ENCODE peak calls at places on chromosome 11, in four cellular contexts. X is uterus, V is transverse colon, P is stomach. C is an unnamed sample.

GRCh38 chr11:33721291-33721840 is 14.9 kb downstream of the CD59 start:
- DNase-seq in X (no peak), V (no peak), P (no peak), C (no peak)

GRCh38 chr11:47108214-47108613 is 68.5 kb downstream of the ARFGAP2 start:
- DNase-seq in X (no peak), V (no peak), P (no peak), C (no peak)

GRCh38 chr11:120527111-120527748 is 15.7 kb downstream of the GRIK4 start:
- DNase-seq in X (no peak), V (no peak), P (no peak), C (no peak)

GRCh38 chr11:121886005-121886739 is 229.8 kb downstream of the BLID start:
- DNase-seq in X (peak), V (no peak), P (no peak), C (no peak)

GRCh38 chr11:71372693-71373657 is 75.2 kb downstream of the DHCR7 start:
- DNase-seq in X (no peak), V (no peak), P (no peak), C (no peak)

GRCh38 chr11:105298630-105299029 is 159.1 kb upstream of the CARD18 start:
- DNase-seq in X (no peak), V (no peak), P (no peak), C (no peak)

GRCh38 chr11:69840371-69841169 is 21.4 kb upstream of the FGF3 start:
- DNase-seq in X (no peak), V (no peak), P (no peak), C (no peak)

GRCh38 chr11:46633291-46634217 is 16.2 kb downstream of the ATG13 start:
- DNase-seq in X (no peak), V (no peak), P (no peak), C (no peak)

GRCh38 chr11:118889796-118890195 is 6.1 kb downstream of the CXCR5 start:
- DNase-seq in X (peak), V (no peak), P (no peak), C (no peak)

GRCh38 chr11:12274056-12274455 is 103.3 kb upstream of the PARVA start:
- DNase-seq in X (no peak), V (no peak), P (no peak), C (no peak)

GRCh38 chr11:332651-333480 is 12.2 kb upstream of the IFITM3 start:
- DNase-seq in X (no peak), V (no peak), P (no peak), C (no peak)

GRCh38 chr11:62851807-62852522 is 12.6 kb upstream of the WDR74 start:
- DNase-seq in X (no peak), V (no peak), P (no peak), C (no peak)

GRCh38 chr11:10139656-10140055 is 154.4 kb downstream of the SBF2 start:
- DNase-seq in X (no peak), V (no peak), P (no peak), C (no peak)

GRCh38 chr11:43907028-43907966 is 26.7 kb downstream of the ALKBH3 start:
- DNase-seq in X (no peak), V (no peak), P (no peak), C (no peak)

GRCh38 chr11:134509381-134510068 is 97.5 kb upstream of the B3GAT1 start:
- DNase-seq in X (no peak), V (no peak), P (peak), C (no peak)

GRCh38 chr11:20054584-20054983 is 105.7 kb downstream of the DBX1 start:
- DNase-seq in X (no peak), V (no peak), P (no peak), C (no peak)

GRCh38 chr11:69210660-69211035 is 54.9 kb downstream of the SMIM38 start:
- DNase-seq in X (no peak), V (no peak), P (no peak), C (no peak)

GRCh38 chr11:66188580-66188979 is 79.9 kb upstream of the RAB1B start:
- DNase-seq in X (no peak), V (no peak), P (no peak), C (no peak)

GRCh38 chr11:125943661-125944349 is 2.0 kb upstream of the VSIG10L2 start:
- DNase-seq in X (peak), V (no peak), P (peak), C (no peak)

GRCh38 chr11:59425131-59425530 is 1.1 kb downstream of the OR5A2 start:
- DNase-seq in X (no peak), V (no peak), P (no peak), C (no peak)

DNA sequence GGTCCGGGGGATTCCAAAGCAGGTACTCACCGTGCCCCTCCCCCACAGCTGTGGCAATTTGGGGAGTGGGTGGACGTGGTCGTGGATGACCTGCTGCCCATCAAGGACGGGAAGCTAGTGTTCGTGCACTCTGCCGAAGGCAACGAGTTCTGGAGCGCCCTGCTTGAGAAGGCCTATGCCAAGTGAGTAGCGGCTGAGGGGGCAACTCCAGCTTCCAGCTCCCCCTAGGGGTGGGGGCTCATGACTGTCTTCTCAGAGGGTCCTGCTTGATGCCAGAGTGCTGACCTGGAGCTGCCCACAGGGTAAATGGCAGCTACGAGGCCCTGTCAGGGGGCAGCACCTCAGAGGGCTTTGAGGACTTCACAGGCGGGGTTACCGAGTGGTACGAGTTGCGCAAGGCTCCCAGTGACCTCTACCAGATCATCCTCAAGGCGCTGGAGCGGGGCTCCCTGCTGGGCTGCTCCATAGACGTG is 4.2 kb downstream of the CAPN1 start:
- DNase-seq in X (no peak), V (no peak), P (no peak), C (no peak)
- TF ChIP-seq CTCF in X (no peak), V (no peak), P (no peak), C (no peak)

GRCh38 chr11:130428692-130429681 is 578 bp upstream of the ADAMTS8 start:
- DNase-seq in X (no peak), V (no peak), P (no peak), C (no peak)
- TF ChIP-seq CTCF in X (no peak), V (no peak), P (no peak), C (no peak)

GRCh38 chr11:60763692-60764369 is 7.2 kb downstream of the MS4A15 start:
- DNase-seq in X (no peak), V (no peak), P (no peak), C (no peak)
- TF ChIP-seq CTCF in X (no peak), V (no peak), P (no peak), C (no peak)

GRCh38 chr11:67379061-67380058 is 6.0 kb upstream of the CLCF1 start:
- DNase-seq in X (peak), V (no peak), P (no peak), C (no peak)

GRCh38 chr11:67378544-67378943 is 5.1 kb upstream of the CLCF1 start:
- DNase-seq in X (no peak), V (no peak), P (no peak), C (no peak)

GRCh38 chr11:67384851-67385366 is 6.9 kb upstream of the RAD9A start:
- DNase-seq in X (no peak), V (no peak), P (no peak), C (no peak)

GRCh38 chr11:67382481-67383136 is 9.2 kb upstream of the RAD9A start:
- DNase-seq in X (peak), V (peak), P (peak), C (peak)

DNA sequence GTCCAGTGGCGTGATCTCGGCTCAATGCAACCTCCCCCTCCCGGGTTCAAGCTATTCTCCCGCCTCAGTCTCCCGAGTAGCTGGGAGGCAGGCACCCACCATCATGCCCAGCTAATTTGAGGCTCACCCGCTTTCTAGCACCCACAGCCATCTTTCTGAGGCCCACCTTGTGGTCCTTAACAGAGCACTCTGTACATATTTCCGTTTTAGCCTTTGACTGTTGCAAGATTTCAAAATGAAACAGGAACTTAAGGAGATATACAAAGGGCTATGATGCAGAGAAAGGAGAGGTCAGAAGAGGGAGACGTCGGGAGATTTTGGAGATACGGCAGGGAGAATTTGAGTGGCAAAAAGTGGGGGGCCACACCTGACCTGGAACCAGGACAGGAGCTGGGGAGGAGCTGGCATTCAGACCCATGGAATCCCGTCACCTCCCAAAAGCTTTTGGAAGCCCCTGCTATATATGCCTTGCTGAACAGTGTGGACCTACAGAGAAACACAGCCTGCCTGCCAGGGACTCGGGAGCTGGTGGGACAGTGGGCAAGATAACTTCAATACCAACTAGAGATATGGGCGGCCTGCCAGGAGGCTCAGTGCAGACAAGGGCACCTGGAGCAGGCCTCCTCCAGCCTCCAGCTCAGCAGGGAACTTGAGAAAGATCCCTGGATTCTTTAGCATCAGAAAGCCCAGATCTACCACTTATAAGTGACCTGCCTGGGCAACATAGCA is 8.0 kb upstream of the CLCF1 start:
- DNase-seq in X (no peak), V (no peak), P (no peak), C (no peak)
- TF ChIP-seq CTCF in X (no peak), V (no peak), P (no peak), C (no peak)

GRCh38 chr11:60944504-60945294 is 7.3 kb downstream of the SLC15A3 start:
- DNase-seq in X (no peak), V (no peak), P (no peak), C (no peak)

GRCh38 chr11:60947666-60948065 is 4.3 kb downstream of the SLC15A3 start:
- DNase-seq in X (no peak), V (no peak), P (no peak), C (no peak)

GRCh38 chr11:60948251-60948650 is 3.7 kb downstream of the SLC15A3 start:
- DNase-seq in X (no peak), V (no peak), P (no peak), C (no peak)

GRCh38 chr11:60945295-60945667 is 6.7 kb downstream of the SLC15A3 start:
- DNase-seq in X (no peak), V (no peak), P (no peak), C (no peak)

DNA sequence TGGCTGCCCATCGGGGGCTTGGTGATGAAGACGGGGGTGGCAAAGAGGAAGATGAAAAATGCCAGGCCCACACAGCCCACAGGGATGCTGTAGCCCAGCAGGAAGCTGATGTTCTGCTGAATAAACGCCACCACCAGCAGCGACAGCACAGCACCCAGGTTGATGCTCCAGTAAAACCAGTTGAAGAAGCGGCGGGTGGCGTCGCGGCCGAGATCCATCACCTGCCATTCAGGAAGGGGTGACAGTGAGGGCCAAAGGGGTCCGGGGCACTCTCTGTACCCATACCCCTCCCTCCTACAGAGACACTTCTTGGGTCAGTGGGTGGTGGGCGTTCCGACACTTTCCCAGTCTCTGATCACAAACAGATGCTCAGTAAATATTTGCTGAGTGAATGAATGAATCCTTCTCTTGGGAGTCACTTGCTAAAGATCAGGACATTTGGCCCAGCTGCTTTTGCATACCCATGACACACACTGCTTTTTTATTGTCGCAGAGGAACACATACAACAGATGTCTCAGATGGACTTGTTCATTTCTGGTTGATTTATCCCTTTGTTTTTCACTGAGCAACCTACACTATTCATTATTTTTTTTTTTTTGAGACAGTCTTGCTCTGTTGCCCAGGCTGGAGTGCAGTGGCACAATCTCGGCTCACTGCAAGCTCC is 5.2 kb downstream of the SLC15A3 start:
- DNase-seq in X (no peak), V (no peak), P (no peak), C (no peak)
- TF ChIP-seq CTCF in X (no peak), V (no peak), P (no peak), C (no peak)

C was measured in progenitor cell of endocrine pancreas.